ENCODE peak calls at places on chromosomes 6 and 20, in four cellular contexts. M is HCT116, C is HepG2, R is H1. T is an unnamed sample.

GRCh38 chr20:63215101-63216040 is 560 bp downstream of the YTHDF1 start:
- DNase-seq in M (no peak), C (peak; percentile 79), R (no peak), T (peak; percentile 78)

GRCh38 chr6:149863846-149864577 is at the start of gene LRP11:
- DNase-seq in M (no peak), C (peak; percentile 82), R (peak; percentile 66), T (peak; percentile 96)

GRCh38 chr6:20266851-20267608 is 54.8 kb upstream of the MBOAT1 start:
- DNase-seq in M (peak; percentile 92), C (no peak), R (no peak), T (peak; percentile 43)

GRCh38 chr20:20369353-20370086 is 1.6 kb downstream of the INSM1 start:
- DNase-seq in M (no peak), C (no peak), R (no peak), T (no peak)

GRCh38 chr6:9921366-9921765 is 493.5 kb downstream of the TFAP2A start:
- DNase-seq in M (no peak), C (no peak), R (no peak), T (no peak)

GRCh38 chr6:52993461-52993860 is 1.6 kb downstream of the GSTA4 start:
- DNase-seq in M (no peak), C (no peak), R (no peak), T (no peak)

GRCh38 chr20:61940491-61940890 is 125.2 kb downstream of the TAF4 start:
- DNase-seq in M (no peak), C (no peak), R (no peak), T (no peak)

GRCh38 chr20:57736738-57737347 is 27.0 kb upstream of the PMEPA1 start:
- DNase-seq in M (no peak), C (no peak), R (no peak), T (no peak)

GRCh38 chr6:36682328-36683144 is 4.0 kb downstream of the CDKN1A start:
- DNase-seq in M (no peak), C (peak; percentile 59), R (no peak), T (no peak)

GRCh38 chr20:33655164-33655563 is 7.0 kb upstream of the C20orf144 start:
- DNase-seq in M (no peak), C (no peak), R (no peak), T (no peak)

GRCh38 chr20:6134592-6134991 is 11.8 kb upstream of the FERMT1 start:
- DNase-seq in M (no peak), C (no peak), R (no peak), T (no peak)

GRCh38 chr6:129345890-129346289 is 364.1 kb downstream of the ARHGAP18 start:
- DNase-seq in M (no peak), C (no peak), R (no peak), T (no peak)

GRCh38 chr6:34341481-34341971 is 50.9 kb downstream of the NUDT3 start:
- DNase-seq in M (no peak), C (no peak), R (no peak), T (no peak)

GRCh38 chr6:45073771-45074170 is 254.4 kb upstream of the RUNX2 start:
- DNase-seq in M (no peak), C (no peak), R (no peak), T (no peak)
- TF ChIP-seq FOSL1 in M (no peak), C (no peak), R (no peak), T (no peak)

DNA sequence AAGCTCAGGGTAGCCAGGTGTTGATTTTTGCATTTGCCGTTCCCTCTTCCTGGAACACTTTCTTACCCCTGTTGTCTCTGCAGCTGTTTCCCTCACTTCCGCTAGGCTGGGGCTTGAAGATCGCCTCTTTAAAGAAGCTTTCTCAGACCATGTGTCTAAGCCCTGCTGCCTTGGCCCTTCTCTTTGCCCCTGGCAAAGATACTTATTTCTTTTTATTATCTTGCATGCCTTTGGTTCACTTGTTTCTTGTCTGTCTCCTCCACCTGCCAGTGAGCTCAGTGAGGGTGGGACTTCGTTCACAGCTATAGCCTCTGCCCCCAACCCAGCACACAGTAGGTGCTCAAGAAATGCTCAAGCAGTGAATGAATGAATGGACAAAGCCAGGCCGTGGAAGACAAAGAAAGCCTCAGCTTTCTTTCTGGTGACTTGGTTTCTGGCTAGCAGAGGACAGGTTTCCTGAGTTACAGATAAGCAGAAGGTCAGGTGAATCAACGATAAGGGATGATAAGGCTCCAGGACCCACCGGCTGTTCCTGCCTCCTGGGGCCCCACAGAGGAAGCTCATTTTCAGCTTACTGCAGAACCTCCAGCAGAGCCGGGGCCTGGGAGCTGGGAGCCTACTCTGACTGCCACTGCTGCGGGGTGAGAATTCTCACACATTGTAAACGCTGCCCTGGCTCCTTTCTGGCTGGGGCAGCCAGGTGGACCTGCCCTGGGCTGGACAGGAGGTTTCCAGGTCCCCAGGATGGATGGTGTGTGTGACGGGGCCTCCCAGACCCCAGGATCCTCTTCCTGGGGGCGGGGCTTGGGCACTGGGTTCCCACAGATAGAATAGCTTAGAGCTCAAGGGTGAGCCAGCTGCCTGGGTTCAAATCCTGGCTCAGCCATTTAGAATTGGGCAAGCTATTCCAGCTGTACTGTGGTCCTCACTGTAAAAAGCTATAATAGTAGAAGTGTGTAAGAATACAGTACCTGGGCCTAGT is 29.8 kb downstream of the SNAI1 start:
- DNase-seq in M (no peak), C (no peak), R (no peak), T (peak; percentile 86)
- H3K9ac ChIP-seq in M (no peak overlapping the region), C (no peak overlapping the region), R (no peak overlapping the region), T (peak overlapping the region; percentile 88)

DNA sequence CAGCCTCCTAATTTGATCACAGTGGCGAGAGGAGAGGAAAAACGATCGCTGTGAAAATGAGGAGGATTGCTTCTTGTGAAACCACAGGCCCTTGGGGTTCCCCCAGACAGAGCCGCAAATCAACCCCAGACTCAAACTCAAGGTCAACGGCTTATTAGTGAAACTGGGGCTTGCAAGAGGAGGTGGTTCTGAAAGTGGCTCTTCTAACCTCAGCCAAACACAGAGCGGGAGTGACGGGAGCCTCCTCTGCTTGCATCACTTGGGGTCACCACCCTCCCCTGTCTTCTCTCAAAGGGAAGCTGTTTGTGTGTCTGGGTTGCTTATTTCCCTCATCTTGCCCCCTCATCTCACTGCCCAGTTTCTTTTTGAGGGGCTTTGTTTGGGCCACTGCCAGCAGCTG is 28.7 kb downstream of the SAYSD1 start:
- DNase-seq in M (no peak), C (no peak), R (no peak), T (no peak)
- TF ChIP-seq FOSL1 in M (no peak), C (no peak), R (no peak), T (no peak)

DNA sequence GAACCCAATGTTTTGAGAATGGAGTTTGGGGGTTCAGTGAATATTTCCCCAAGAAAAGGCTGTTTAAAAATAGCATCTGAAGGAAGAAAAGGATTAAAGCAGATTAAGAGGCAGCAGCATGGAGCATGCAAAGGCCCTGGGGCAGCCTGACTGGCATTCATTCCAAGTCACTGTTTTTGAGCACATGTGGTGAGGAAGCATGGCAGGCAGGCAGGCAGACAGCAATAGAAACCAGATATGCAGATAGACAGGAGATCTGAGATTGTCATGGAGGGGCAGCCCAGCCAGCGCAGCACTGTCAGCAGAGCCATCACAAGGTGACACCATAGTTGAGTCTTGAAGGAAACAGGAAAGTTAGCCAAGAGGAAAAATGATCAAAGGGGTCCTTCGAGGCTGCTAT is 37.8 kb downstream of the SIRPA start:
- DNase-seq in M (no peak), C (no peak), R (no peak), T (no peak)
- H3K9ac ChIP-seq in M (no peak overlapping the region), C (no peak overlapping the region), R (no peak overlapping the region), T (no peak overlapping the region)

GRCh38 chr6:1002989-1003388 is 308.9 kb upstream of the FOXQ1 start:
- DNase-seq in M (no peak), C (no peak), R (no peak), T (no peak)

GRCh38 chr6:1007159-1007558 is 304.7 kb upstream of the FOXQ1 start:
- DNase-seq in M (no peak), C (no peak), R (no peak), T (no peak)

GRCh38 chr6:1004885-1005635 is 306.8 kb upstream of the FOXQ1 start:
- DNase-seq in M (peak; percentile 31), C (no peak), R (no peak), T (no peak)

GRCh38 chr6:1001655-1002349 is 308.9 kb upstream of the EXOC2 start:
- DNase-seq in M (no peak), C (no peak), R (no peak), T (no peak)

GRCh38 chr6:1003394-1004160 is 308.3 kb upstream of the FOXQ1 start:
- DNase-seq in M (no peak), C (no peak), R (no peak), T (no peak)
- TF ChIP-seq FOSL1 in M (no peak), C (no peak), R (no peak), T (no peak)

GRCh38 chr6:110816677-110817076 is 1.4 kb upstream of the CDK19 start:
- DNase-seq in M (no peak), C (no peak), R (no peak), T (peak; percentile 20)
- H3K9ac ChIP-seq in M (peak overlapping the region; percentile 77), C (peak overlapping the region; percentile 95), R (no peak overlapping the region), T (peak overlapping the region; percentile 40)

DNA sequence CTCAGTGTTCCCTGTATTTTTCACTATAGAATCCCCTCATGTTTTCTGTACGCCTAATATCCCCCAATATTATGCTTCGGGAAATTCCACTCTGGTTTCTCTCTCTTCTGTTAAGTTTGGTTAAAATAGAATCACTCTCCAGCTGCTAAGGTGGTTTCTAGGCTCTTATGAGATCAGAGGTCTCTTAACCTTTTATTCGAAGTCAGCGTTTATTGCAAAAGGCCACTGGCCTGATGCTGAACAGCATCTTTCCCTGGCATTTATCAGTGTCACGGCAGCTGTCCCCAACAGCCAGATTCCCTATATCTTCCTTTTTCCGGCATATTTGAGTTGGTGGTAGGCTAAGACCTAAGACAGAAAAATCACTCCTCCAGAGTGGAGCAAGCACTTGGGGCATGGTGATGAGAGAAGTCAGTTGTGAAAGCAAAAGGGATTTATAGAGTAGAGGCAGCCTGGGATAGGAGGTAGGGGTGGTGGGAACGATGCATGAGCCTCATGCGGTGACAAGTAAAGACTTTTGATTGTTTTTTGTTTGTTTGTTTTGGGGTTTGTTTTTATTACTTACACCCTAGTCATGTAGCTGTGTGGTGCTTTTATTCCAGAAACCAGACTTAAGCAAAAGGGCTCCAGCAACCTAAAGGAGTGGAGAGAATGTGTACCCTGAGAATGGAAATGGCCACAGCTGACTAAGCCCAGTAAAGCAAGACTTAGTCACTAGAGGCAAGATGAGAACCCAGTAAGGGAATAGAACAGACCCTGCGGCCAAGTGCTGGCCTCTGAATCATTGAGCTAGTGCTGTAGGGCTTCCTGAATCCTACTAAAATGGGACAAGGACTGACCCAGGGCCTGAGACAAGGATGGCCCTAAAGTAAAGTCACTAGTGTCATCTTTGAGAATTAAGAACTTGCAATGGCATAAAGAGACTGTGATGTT is 233.0 kb upstream of the PRND start:
- DNase-seq in M (no peak), C (no peak), R (no peak), T (no peak)
- TF ChIP-seq FOSL1 in M (no peak), C (no peak), R (no peak), T (no peak)